ENCODE peak calls at places on chromosomes 4 and X, in five cellular contexts. M is astrocyte; X is cardiac muscle cell; E is CD4-positive, CD25-positive, alpha-beta regulatory T cell; U is MM.1S. T is an unnamed sample.

GRCh38 chr4:7904942-7905341 is 34.7 kb downstream of the AFAP1 start:
- DNase-seq in M (peak; percentile 85), E (no peak), U (no peak), X (peak; percentile 97), T (no peak)

GRCh38 chr4:151314509-151314908 is 10.9 kb downstream of the SH3D19 start:
- DNase-seq in M (no peak), U (no peak), E (no peak), X (no peak), T (no peak)

GRCh38 chr4:7341486-7342222 is 93.1 kb downstream of the PSAPL1 start:
- DNase-seq in E (no peak), M (peak; percentile 95), X (no peak), U (no peak), T (no peak)

GRCh38 chr4:4526401-4526800 is 15.4 kb downstream of the STX18 start:
- DNase-seq in U (no peak), E (no peak), M (no peak), X (no peak), T (no peak)

GRCh38 chr4:124907881-124908280 is 195.3 kb upstream of the ANKRD50 start:
- DNase-seq in M (peak; percentile 96), X (peak; percentile 72), E (no peak), U (no peak), T (no peak)

GRCh38 chr4:184371390-184371787 is 103.0 kb downstream of the IRF2 start:
- DNase-seq in E (no peak), M (no peak), X (no peak), U (no peak), T (no peak)

GRCh38 chr4:8547108-8547911 is 32.9 kb upstream of the GPR78 start:
- DNase-seq in M (peak; percentile 57), U (peak; percentile 47), E (peak; percentile 16), X (peak; percentile 46), T (peak; percentile 89)

GRCh38 chr4:52877006-52877405 is 14.9 kb downstream of the RASL11B start:
- DNase-seq in M (no peak), X (no peak), U (no peak), E (no peak), T (no peak)

GRCh38 chr4:148344382-148344781 is 97.8 kb downstream of the NR3C2 start:
- DNase-seq in U (no peak), M (no peak), X (no peak), E (no peak), T (no peak)

GRCh38 chrX:109777749-109778148 is 44.7 kb upstream of the ACSL4 start:
- DNase-seq in X (no peak), E (no peak), M (no peak), U (no peak), T (no peak)

GRCh38 chr4:37648084-37648817 is 37.9 kb downstream of the RELL1 start:
- DNase-seq in E (no peak), M (peak; percentile 83), X (peak; percentile 95), U (no peak), T (no peak)

GRCh38 chr4:94448815-94449375 is 2.8 kb upstream of the PDLIM5 start:
- DNase-seq in M (no peak), E (no peak), U (no peak), X (no peak), T (no peak)

GRCh38 chr4:84497835-84498202 is 1.3 kb downstream of the NKX6-1 start:
- DNase-seq in U (no peak), M (no peak), E (no peak), X (no peak), T (peak; percentile 70)
- H3K27me3 ChIP-seq in U (no peaks in the 10 kb centered on the region), M (peaks cover 74% of the 10 kb centered on the region), E (peaks cover 42% of the 10 kb centered on the region), X (peaks cover 100% of the 10 kb centered on the region), T (peaks cover 96% of the 10 kb centered on the region)

GRCh38 chr4:186919340-186919739 is 195.7 kb upstream of the FAT1 start:
- DNase-seq in E (no peak), X (no peak), U (no peak), M (no peak), T (no peak)

GRCh38 chr4:186930024-186930423 is 206.4 kb upstream of the FAT1 start:
- DNase-seq in U (no peak), X (no peak), M (no peak), E (no peak), T (no peak)

GRCh38 chr4:186920486-186920885 is 196.8 kb upstream of the FAT1 start:
- DNase-seq in E (no peak), U (no peak), M (peak; percentile 58), X (peak; percentile 22), T (no peak)

GRCh38 chr4:186927624-186928023 is 204.0 kb upstream of the FAT1 start:
- DNase-seq in X (no peak), E (no peak), U (no peak), M (no peak), T (peak; percentile 33)

DNA sequence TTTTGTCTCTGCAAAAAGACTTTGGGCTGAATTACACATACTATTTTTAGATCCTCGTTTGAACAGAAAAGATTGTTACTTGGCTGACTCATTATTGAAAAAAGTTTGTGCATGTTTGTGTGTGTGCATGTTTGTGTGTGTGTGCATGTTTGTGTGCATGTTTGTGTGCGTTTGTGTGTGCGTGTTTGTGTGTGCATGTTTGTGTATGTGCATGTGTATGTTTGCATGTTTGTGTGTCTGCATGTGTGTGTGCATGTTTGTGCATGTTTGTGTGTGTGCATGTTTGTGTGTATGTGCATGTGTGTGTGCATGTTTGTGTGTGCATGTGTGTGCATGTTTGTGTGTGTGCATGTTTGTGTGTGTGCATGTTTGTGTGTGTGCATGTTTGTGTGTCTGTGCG is 201.1 kb upstream of the FAT1 start:
- DNase-seq in E (no peak), X (no peak), U (no peak), M (no peak), T (no peak)
- H3K27me3 ChIP-seq in E (no peaks in the 10 kb centered on the region), X (no peaks in the 10 kb centered on the region), U (no peaks in the 10 kb centered on the region), M (no peaks in the 10 kb centered on the region), T (no peaks in the 10 kb centered on the region)

GRCh38 chr4:828641-829271 is 2.8 kb upstream of the CPLX1 start:
- DNase-seq in X (peak; percentile 30), E (no peak), M (no peak), U (no peak), T (peak; percentile 88)
- H3K27me3 ChIP-seq in X (peaks cover 52% of the 10 kb centered on the region), E (no peaks in the 10 kb centered on the region), M (peaks cover 27% of the 10 kb centered on the region), U (no peaks in the 10 kb centered on the region), T (peaks cover 34% of the 10 kb centered on the region)

DNA sequence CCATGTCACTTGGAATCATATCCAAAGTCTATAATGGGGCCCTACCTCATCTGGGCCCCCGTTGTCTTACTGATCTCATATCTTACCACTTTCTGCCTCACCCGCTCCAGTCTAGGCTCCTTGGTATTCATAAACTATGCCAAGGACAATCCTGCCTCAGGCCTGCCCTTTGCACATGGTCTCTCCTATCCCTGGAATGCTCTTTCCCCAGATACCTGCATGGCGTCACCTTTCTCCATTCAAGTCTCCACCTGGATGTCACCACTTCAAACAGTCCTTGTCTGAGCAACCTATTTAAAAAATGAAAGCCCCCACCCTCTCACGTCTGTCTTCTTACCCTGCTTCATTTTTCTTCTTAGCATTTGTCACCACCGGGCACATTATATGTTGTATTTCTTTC is 8.2 kb downstream of the VGLL1 start:
- DNase-seq in E (no peak), M (no peak), U (no peak), X (no peak), T (no peak)
- H3K27me3 ChIP-seq in E (no peaks in the 10 kb centered on the region), M (no peaks in the 10 kb centered on the region), U (no peaks in the 10 kb centered on the region), X (no peaks in the 10 kb centered on the region), T (no peaks in the 10 kb centered on the region)

GRCh38 chr4:80229128-80229527 is 31.8 kb downstream of the PRDM8 start:
- DNase-seq in E (no peak), X (no peak), U (no peak), M (no peak), T (no peak)
- H3K27me3 ChIP-seq in E (peaks cover 43% of the 10 kb centered on the region), X (peaks cover 51% of the 10 kb centered on the region), U (no peaks in the 10 kb centered on the region), M (no peaks in the 10 kb centered on the region), T (no peaks in the 10 kb centered on the region)

GRCh38 chr4:112516401-112517066 is 554 bp upstream of the NEUROG2 start:
- DNase-seq in M (no peak), E (no peak), X (no peak), U (peak; percentile 54), T (peak; percentile 92)

GRCh38 chr4:112514449-112515277 is 1.3 kb downstream of the NEUROG2 start:
- DNase-seq in X (no peak), E (no peak), M (no peak), U (peak; percentile 25), T (peak; percentile 78)

GRCh38 chr4:112517067-112517588 is 1.1 kb upstream of the NEUROG2 start:
- DNase-seq in M (no peak), X (no peak), E (no peak), U (no peak), T (peak; percentile 67)

GRCh38 chr4:112515278-112516075 is 503 bp downstream of the NEUROG2 start:
- DNase-seq in M (peak; percentile 17), X (peak; percentile 40), U (peak; percentile 50), E (peak; percentile 50), T (peak; percentile 87)

DNA sequence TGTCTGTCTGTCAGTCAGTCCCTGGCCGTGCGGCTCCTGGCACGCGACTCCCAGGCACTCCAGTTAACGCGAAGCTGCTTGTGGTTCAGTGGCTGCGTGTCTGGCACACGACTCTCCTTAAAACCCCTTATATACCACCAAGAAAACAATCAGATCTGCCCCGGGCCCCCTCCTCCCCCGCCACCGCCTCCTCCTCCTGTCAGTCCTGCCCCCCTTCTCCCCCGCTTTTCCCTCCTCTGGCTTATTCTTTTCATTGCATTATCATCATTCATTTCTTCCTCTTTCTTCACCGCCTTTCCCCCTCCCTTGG is at the start of gene NEUROG2:
- DNase-seq in X (no peak), U (no peak), E (no peak), M (no peak), T (no peak)
- H3K27me3 ChIP-seq in X (peaks cover 100% of the 10 kb centered on the region), U (peaks cover 35% of the 10 kb centered on the region), E (peaks cover 73% of the 10 kb centered on the region), M (peaks cover 93% of the 10 kb centered on the region), T (peaks cover 100% of the 10 kb centered on the region)

DNA sequence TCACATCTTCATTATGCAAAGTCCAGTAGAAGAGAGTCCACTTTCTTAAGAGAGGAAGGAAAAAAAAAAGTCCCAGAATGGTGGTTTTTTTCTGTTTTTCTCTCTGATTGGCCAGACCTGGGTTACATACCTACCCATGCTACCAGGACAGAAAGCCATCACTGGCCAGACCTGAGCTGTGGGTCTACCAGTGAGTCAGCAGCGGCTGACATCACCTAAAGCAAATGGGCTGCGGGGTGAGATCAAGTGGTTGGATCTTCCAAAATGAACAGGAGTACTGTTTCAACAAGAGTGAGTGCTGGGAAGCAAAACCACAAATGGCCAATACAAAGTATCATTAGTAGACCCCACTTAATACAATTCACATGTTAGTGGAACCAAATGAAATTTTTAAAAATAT is 1.6 kb upstream of the NDST3 start:
- DNase-seq in U (no peak), M (peak; percentile 44), E (no peak), X (no peak), T (peak; percentile 11)
- H3K27me3 ChIP-seq in U (no peaks in the 10 kb centered on the region), M (peaks cover 3% of the 10 kb centered on the region), E (peaks cover 12% of the 10 kb centered on the region), X (peaks cover 16% of the 10 kb centered on the region), T (peaks cover 2% of the 10 kb centered on the region)